ENCODE peak calls at places on chromosomes 4 and X, in seven cellular contexts. E is cardiac muscle cell; H is naive thymus-derived CD8-positive, alpha-beta T cell; D is anterior cingulate cortex; U is pons; Z is germinal center; S is MG63. J is an unnamed sample.

GRCh38 chrX:37353646-37354045 is 4.5 kb downstream of the PRRG1 start:
- DNase-seq in S (no peak), D (no peak), Z (no peak), U (no peak), E (no peak), H (no peak), J (no peak)

GRCh38 chr4:75169020-75169814 is 236.3 kb downstream of the PARM1 start:
- DNase-seq in Z (no peak), E (no peak), U (no peak), S (no peak), D (no peak), H (no peak), J (peak; percentile 7)

GRCh38 chrX:71996826-71997225 is 86.2 kb downstream of the NHSL2 start:
- DNase-seq in E (peak; percentile 57), U (no peak), S (no peak), D (no peak), Z (no peak), H (no peak), J (no peak)

GRCh38 chrX:154761977-154762528 is 611 bp upstream of the DKC1 start:
- DNase-seq in S (no peak), Z (no peak), H (no peak), E (no peak), D (no peak), U (no peak), J (no peak)

GRCh38 chr4:9703391-9703790 is 78.0 kb upstream of the DRD5 start:
- DNase-seq in D (no peak), S (peak; percentile 26), H (peak; percentile 54), E (peak; percentile 45), U (peak; percentile 40), Z (peak; percentile 50), J (peak; percentile 73)

GRCh38 chrX:113297456-113297855 is 456.8 kb upstream of the AMOT start:
- DNase-seq in Z (no peak), S (no peak), D (no peak), U (no peak), E (no peak), H (no peak), J (no peak)

GRCh38 chrX:56120242-56120641 is 111.9 kb upstream of the KLF8 start:
- DNase-seq in U (no peak), D (no peak), E (no peak), Z (no peak), H (no peak), S (no peak), J (no peak)

GRCh38 chr4:98232202-98232601 is 29.0 kb upstream of the RAP1GDS1 start:
- DNase-seq in E (peak; percentile 29), D (no peak), S (no peak), H (no peak), Z (no peak), U (no peak), J (peak; percentile 0)

GRCh38 chrX:63128509-63128908 is 222.6 kb downstream of the SPIN4 start:
- DNase-seq in Z (no peak), S (peak; percentile 9), H (no peak), U (peak; percentile 17), E (peak; percentile 0), D (no peak), J (peak; percentile 56)

GRCh38 chrX:130523460-130524394 is 121.9 kb downstream of the RBMX2 start:
- DNase-seq in D (peak; percentile 16), E (peak; percentile 12), U (peak; percentile 66), H (no peak), S (peak; percentile 25), Z (peak; percentile 6), J (peak; percentile 66)